ENCODE peak calls at places on chromosomes 7 and 10, in four cellular contexts. R, L, V and C are unnamed samples.

GRCh38 chr7:124764847-124765400 is 668 bp downstream of the GPR37 start:
- DNase-seq in R (no peak), L (peak), V (peak), C (no peak)

GRCh38 chr7:128041203-128041602 is 10.0 kb upstream of the LRRC4 start:
- DNase-seq in R (no peak), L (no peak), V (peak), C (no peak)

GRCh38 chr10:114626841-114627240 is 31.2 kb downstream of the ABLIM1 start:
- DNase-seq in R (no peak), L (no peak), V (peak), C (no peak)

GRCh38 chr7:150324366-150324961 is 1.1 kb upstream of the ACTR3C start:
- DNase-seq in R (no peak), L (no peak), V (no peak), C (peak)

GRCh38 chr7:134905375-134905774 is 80.9 kb upstream of the AGBL3 start:
- DNase-seq in R (peak), L (no peak), V (peak), C (no peak)

GRCh38 chr10:125344573-125345121 is 184.3 kb upstream of the CTBP2 start:
- DNase-seq in R (no peak), L (no peak), V (no peak), C (no peak)

GRCh38 chr10:69372126-69372980 is 44.4 kb downstream of the TACR2 start:
- DNase-seq in R (no peak), L (no peak), V (peak), C (no peak)

GRCh38 chr10:45106257-45106856 is 105.6 kb downstream of the ZNF22 start:
- DNase-seq in R (no peak), L (no peak), V (no peak), C (no peak)